ENCODE peak calls at places on chromosomes 5 and 9, in five cellular contexts. V, Q, E, B and S are unnamed samples.

GRCh38 chr5:141735823-141736222 is 53.8 kb upstream of the ARAP3 start:
- DNase-seq in V (no peak), Q (no peak), E (no peak), B (no peak), S (no peak)

GRCh38 chr5:56567278-56567677 is 248.1 kb upstream of the MAP3K1 start:
- DNase-seq in V (no peak), Q (no peak), E (no peak), B (no peak), S (no peak)

GRCh38 chr9:123640792-123641222 is 284.8 kb downstream of the CRB2 start:
- DNase-seq in V (no peak), Q (no peak), E (no peak), B (no peak), S (no peak)

GRCh38 chr9:136174779-136175744 is 29.9 kb downstream of the LHX3 start:
- DNase-seq in V (no peak), Q (no peak), E (no peak), B (no peak), S (no peak)

GRCh38 chr9:128498911-128499310 is 5.6 kb upstream of the GLE1 start:
- DNase-seq in V (no peak), Q (no peak), E (no peak), B (no peak), S (no peak)

GRCh38 chr5:95934207-95934804 is 27.3 kb downstream of the ELL2 start:
- DNase-seq in V (no peak), Q (no peak), E (no peak), B (no peak), S (no peak)

GRCh38 chr5:55036477-55036876 is 12.4 kb downstream of the GZMK start:
- DNase-seq in V (no peak), Q (no peak), E (no peak), B (peak; percentile 57), S (no peak)

GRCh38 chr5:37740331-37741066 is 99.3 kb downstream of the GDNF start:
- DNase-seq in V (no peak), Q (no peak), E (no peak), B (peak; percentile 31), S (peak; percentile 33)

GRCh38 chr5:52743970-52744369 is 43.7 kb upstream of the ITGA1 start:
- DNase-seq in V (no peak), Q (no peak), E (no peak), B (peak; percentile 66), S (peak; percentile 47)

GRCh38 chr9:136109351-136110081 is 9.2 kb downstream of the TMEM250 start:
- DNase-seq in V (peak; percentile 96), Q (peak; percentile 83), E (peak; percentile 92), B (peak; percentile 87), S (peak; percentile 84)

GRCh38 chr9:133460405-133461175 is 812 bp downstream of the CACFD1 start:
- DNase-seq in V (no peak), Q (peak; percentile 77), E (peak; percentile 90), B (no peak), S (no peak)

GRCh38 chr9:28598396-28598795 is 1025.1 kb upstream of the C9orf72 start:
- DNase-seq in V (no peak), Q (no peak), E (no peak), B (no peak), S (no peak)

GRCh38 chr5:173334808-173335207 is 6.6 kb upstream of the STC2 start:
- DNase-seq in V (no peak), Q (no peak), E (no peak), B (peak; percentile 65), S (no peak)

GRCh38 chr5:34687269-34688011 is 31.3 kb downstream of the RAI14 start:
- DNase-seq in V (no peak), Q (peak; percentile 47), E (no peak), B (peak; percentile 90), S (peak; percentile 77)

GRCh38 chr5:65880673-65881072 is 45.7 kb upstream of the ERBIN start:
- DNase-seq in V (no peak), Q (no peak), E (no peak), B (no peak), S (peak; percentile 38)

GRCh38 chr9:96382175-96382574 is 1.3 kb downstream of the SLC35D2 start:
- DNase-seq in V (no peak), Q (no peak), E (no peak), B (peak; percentile 45), S (peak; percentile 63)

GRCh38 chr9:86731511-86731993 is 215.8 kb downstream of the GAS1 start:
- DNase-seq in V (no peak), Q (no peak), E (no peak), B (peak; percentile 78), S (peak; percentile 92)

GRCh38 chr9:119736478-119737454 is 367.5 kb upstream of the BRINP1 start:
- DNase-seq in V (no peak), Q (no peak), E (no peak), B (no peak), S (no peak)

DNA sequence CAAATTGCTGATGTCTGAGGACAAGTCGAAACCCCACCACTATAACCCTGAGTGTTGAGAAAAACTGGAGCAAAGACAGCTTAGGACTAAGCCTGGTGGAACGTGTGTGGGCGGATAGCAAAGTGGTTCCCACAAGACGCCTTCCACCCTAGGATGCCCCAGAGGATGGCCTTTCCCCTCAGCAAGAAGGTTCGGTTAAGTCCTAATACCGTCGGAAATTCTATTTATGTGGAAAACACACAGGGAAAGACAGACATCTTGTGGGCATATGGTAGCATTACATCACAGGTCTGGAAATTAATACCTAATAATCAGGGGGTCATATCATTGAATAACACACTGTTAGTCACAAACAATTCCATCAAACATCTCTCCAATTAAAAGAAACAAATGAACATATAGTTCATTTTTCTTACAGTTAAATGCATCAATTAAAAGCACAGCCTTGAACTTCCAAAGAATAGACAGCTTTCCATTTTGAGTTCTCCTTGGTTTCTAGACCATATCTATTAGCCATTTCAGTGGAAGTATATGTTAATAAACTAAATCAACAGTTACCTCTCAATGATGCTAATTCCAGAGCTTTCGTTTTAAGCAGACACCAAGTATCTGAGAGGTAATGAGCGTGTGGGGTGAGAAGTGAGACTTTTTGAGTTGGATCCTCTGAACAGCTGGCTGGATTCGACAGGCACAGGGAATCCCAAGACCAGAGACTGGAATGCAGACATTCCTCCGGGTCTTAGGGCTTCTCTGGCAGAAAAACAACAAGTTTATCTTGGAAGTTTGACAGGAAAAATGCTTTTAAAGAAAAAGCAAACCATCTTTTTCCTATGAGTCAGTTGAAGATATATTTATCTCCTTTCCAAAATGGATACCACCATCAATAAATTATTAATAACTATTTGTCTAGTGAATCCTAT is 2.9 kb upstream of the ICE1 start:
- DNase-seq in V (no peak), Q (peak; percentile 65), E (no peak), B (peak; percentile 92), S (peak; percentile 96)
- H3K4me3 ChIP-seq in V (no peak overlapping the region), Q (no peak overlapping the region), E (no peak overlapping the region), B (no peak overlapping the region), S (no peak overlapping the region)

GRCh38 chr5:53871050-53871449 is 310.6 kb downstream of the NDUFS4 start:
- DNase-seq in V (no peak), Q (no peak), E (no peak), B (no peak), S (no peak)
- TF ChIP-seq CTCF in V (no peak), Q (no peak), E (no peak), B (peak; percentile 19), S (peak; percentile 17)

DNA sequence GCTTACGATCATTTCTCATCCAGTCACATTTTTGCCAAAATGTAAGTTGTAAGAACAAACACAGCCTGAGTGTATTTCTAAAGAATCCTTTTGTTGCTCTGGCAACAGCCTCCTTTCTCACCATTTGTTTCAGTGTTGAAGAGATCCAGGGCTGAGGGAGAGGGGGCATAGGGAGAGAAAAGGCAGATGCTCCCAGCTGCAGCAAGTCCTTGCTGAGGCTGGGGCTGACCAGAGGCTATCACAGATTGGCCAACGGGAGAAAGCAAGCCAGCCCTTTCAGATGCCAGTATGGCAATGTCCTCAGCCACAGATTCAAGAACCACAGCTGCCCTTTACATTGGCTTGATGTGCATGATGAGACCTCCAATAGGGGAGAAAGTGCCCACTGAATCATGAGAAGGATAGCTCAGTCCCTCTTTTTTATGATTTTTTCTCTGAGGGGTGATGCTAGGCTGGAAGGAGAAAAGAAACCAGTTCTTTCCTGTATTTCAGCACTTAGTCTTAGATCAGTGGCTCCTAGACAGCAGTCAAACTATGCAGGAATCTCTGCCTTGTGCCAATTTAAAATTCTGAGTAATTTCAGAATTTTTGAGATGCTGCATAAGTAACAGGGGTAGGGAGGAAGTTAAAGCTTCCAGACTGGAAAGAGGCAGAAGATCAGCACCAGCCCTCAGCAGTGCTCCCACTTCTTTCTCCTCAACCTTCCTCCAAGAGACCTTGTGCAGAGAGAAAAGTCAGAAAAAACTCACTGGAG is 142.1 kb downstream of the LHFPL2 start:
- DNase-seq in V (no peak), Q (no peak), E (no peak), B (peak; percentile 39), S (no peak)
- H3K4me3 ChIP-seq in V (no peak overlapping the region), Q (no peak overlapping the region), E (no peak overlapping the region), B (no peak overlapping the region), S (no peak overlapping the region)

DNA sequence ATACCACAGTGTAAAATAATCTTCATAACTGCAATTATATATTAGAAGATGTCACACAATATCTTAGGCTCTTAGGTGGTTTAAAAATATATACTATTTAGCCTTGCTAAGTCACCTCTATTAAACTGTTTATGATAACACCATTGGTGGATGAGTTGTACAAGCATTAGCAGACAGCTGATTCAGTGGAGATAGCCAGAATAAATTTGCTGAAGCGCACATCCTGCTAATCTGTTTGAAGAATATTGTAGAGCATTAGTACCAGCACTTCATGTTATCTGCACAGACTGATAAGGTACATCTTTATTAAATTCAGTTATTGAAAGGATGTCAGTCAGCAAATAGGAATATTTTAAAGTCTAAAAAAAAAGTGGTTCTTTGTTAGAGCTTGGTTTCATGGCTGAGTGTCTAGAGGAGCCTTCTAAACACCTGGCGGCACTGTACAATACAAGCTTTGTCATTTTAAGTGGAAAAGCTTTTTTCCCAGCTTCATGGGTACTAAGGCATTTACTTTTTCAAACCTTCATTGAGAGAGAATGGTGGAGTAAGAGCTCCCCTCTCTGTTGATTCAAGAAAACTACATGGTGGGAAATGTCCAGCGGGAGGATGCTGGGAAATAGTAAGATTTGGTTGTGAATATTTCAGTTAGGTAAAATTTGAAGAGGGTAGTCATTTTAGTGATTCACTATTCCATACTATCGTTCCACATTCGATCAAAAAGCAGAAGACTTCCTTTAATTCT is 275.1 kb downstream of the SLF1 start:
- DNase-seq in V (no peak), Q (no peak), E (no peak), B (peak; percentile 4), S (peak; percentile 28)
- TF ChIP-seq CTCF in V (peak; percentile 10), Q (peak; percentile 22), E (no peak), B (peak; percentile 38), S (peak; percentile 36)

DNA sequence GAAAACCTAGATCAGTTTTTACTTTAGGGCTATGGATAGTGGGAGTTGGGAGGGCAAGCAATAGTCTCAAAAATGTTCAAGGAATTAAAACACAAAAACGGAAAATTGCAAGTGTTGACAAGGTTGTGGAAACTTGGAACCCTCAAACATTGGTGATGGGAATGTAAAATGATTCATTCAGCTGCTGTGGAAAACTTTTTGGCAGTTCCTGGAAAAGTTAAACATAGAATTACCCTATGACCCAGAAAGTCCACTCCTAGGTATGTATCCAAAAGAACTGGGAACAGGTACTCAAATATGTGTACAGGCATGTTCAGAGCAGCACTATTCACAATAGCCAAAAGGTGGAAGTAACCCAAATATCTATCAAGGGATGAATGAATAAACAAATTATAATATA is 1.2 kb upstream of the MSANTD3 start:
- DNase-seq in V (no peak), Q (no peak), E (no peak), B (no peak), S (peak; percentile 47)
- H3K4me3 ChIP-seq in V (peak overlapping the region; percentile 62), Q (peak overlapping the region; percentile 89), E (no peak overlapping the region), B (no peak overlapping the region), S (no peak overlapping the region)

GRCh38 chr9:93820667-93821306 is 134.4 kb downstream of the BARX1 start:
- DNase-seq in V (no peak), Q (no peak), E (no peak), B (no peak), S (no peak)
- TF ChIP-seq CTCF in V (no peak), Q (no peak), E (no peak), B (no peak), S (no peak)